ENCODE peak calls at places on chromosomes 6 and 20, in seven cellular contexts. Z is neural progenitor cell, Y is PC-3, G is GM23248, C is MM.1S, F is HCT116, S is GM23338. J is an unnamed sample. For H3K79me2, the result is how much of the 10 kb centered on the place peaks cover.

GRCh38 chr6:16704706-16705402 is 56.4 kb downstream of the ATXN1 start:
- DNase-seq in Z (no peak), Y (peak), G (peak), C (no peak), F (no peak), S (no peak), J (no peak)

GRCh38 chr20:19975436-19975799 is 41.7 kb upstream of the NAA20 start:
- DNase-seq in Z (no peak), Y (peak), G (peak), C (no peak), F (no peak), S (no peak), J (no peak)

GRCh38 chr6:43391448-43392031 is 22.1 kb upstream of the ZNF318 start:
- DNase-seq in Z (no peak), Y (no peak), G (no peak), C (no peak), F (no peak), S (no peak), J (peak)

GRCh38 chr6:170307080-170307545 is 555 bp downstream of the FAM120B start:
- DNase-seq in Z (no peak), Y (no peak), G (peak), C (peak), F (no peak), S (no peak), J (no peak)

GRCh38 chr6:167302796-167303195 is 11.7 kb downstream of the UNC93A start:
- DNase-seq in Z (no peak), Y (no peak), G (no peak), C (no peak), F (no peak), S (no peak), J (no peak)

GRCh38 chr20:41148956-41149355 is 11.6 kb downstream of the PLCG1 start:
- DNase-seq in Z (no peak), Y (no peak), G (no peak), C (no peak), F (no peak), S (no peak), J (no peak)

GRCh38 chr20:37538003-37538402 is 10.3 kb upstream of the BLCAP start:
- DNase-seq in Z (no peak), Y (peak), G (peak), C (no peak), F (no peak), S (no peak), J (peak)

GRCh38 chr20:52889225-52889624 is 82.9 kb upstream of the TSHZ2 start:
- DNase-seq in Z (no peak), Y (peak), G (peak), C (no peak), F (no peak), S (no peak), J (peak)

GRCh38 chr6:55643868-55644267 is 64.9 kb upstream of the HMGCLL1 start:
- DNase-seq in Z (no peak), Y (peak), G (peak), C (no peak), F (no peak), S (no peak), J (no peak)

GRCh38 chr6:16972535-16972934 is 129.3 kb upstream of the STMND1 start:
- DNase-seq in Z (no peak), Y (no peak), G (no peak), C (no peak), F (no peak), S (no peak), J (no peak)

GRCh38 chr6:128807577-128807976 is 75.4 kb upstream of the LAMA2 start:
- DNase-seq in Z (peak), Y (peak), G (peak), C (peak), F (peak), S (peak), J (peak)

GRCh38 chr6:138416201-138416600 is 12.2 kb downstream of the HEBP2 start:
- DNase-seq in Z (no peak), Y (no peak), G (no peak), C (no peak), F (no peak), S (no peak), J (no peak)

GRCh38 chr6:6942826-6943225 is 164.9 kb upstream of the RREB1 start:
- DNase-seq in Z (no peak), Y (no peak), G (peak), C (no peak), F (no peak), S (no peak), J (no peak)

GRCh38 chr6:165695736-165696515 is 32.9 kb upstream of the PDE10A start:
- DNase-seq in Z (no peak), Y (no peak), G (no peak), C (no peak), F (no peak), S (no peak), J (no peak)

GRCh38 chr6:41894366-41895299 is 542 bp downstream of the USP49 start:
- DNase-seq in Z (peak), Y (no peak), G (peak), C (no peak), F (no peak), S (peak), J (peak)

GRCh38 chr6:110621061-110621460 is 144.6 kb upstream of the SLC22A16 start:
- DNase-seq in Z (no peak), Y (no peak), G (no peak), C (no peak), F (no peak), S (no peak), J (no peak)

GRCh38 chr20:40513010-40513409 is 176.0 kb downstream of the MAFB start:
- DNase-seq in Z (no peak), Y (no peak), G (peak), C (no peak), F (no peak), S (no peak), J (no peak)

GRCh38 chr6:5723905-5724691 is 282.6 kb downstream of the NRN1 start:
- DNase-seq in Z (peak), Y (no peak), G (no peak), C (peak), F (no peak), S (no peak), J (no peak)

GRCh38 chr6:53461041-53461656 is 83.8 kb downstream of the GCLC start:
- DNase-seq in Z (no peak), Y (no peak), G (peak), C (no peak), F (no peak), S (no peak), J (no peak)

GRCh38 chr6:33671381-33672072 is 40.0 kb downstream of the UQCC2 start:
- DNase-seq in Z (no peak), Y (no peak), G (peak), C (no peak), F (no peak), S (no peak), J (no peak)

GRCh38 chr6:158561247-158561884 is 1.5 kb downstream of the TMEM181 start:
- DNase-seq in Z (no peak), Y (no peak), G (no peak), C (no peak), F (no peak), S (no peak), J (no peak)
- H3K79me2 ChIP-seq in Z (half or more), Y (half or more), G (half or more), C (under half), F (half or more), S (half or more), J (half or more)

DNA sequence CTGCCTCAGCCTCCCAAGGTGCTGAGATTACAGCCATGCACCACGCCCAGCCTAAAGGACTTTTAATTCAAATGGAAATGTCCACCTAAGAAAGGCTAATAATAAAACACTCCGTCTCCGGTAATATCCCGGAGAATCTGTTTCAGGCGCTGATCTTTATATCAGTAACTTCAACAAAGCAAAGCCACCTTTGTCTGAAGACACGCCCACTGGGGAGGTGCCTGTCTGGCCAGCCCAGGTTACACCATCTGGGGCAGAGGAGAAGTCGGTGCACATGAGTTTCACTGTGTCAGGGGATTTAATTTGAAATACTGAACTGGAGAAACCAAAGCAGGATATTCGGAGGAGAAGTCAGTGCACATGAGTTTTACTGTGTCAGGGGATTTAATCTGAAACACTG is 9.4 kb downstream of the SERPINB6 start:
- DNase-seq in Z (no peak), Y (peak), G (no peak), C (peak), F (no peak), S (peak), J (peak)
- TF ChIP-seq EZH2phosphoT487 in Z (no peak), Y (no peak), G (no peak), C (no peak), F (no peak), S (no peak), J (no peak)

GRCh38 chr20:56343861-56344381 is 14.9 kb upstream of the FAM210B start:
- DNase-seq in Z (peak), Y (peak), G (peak), C (peak), F (no peak), S (peak), J (peak)
- TF ChIP-seq EZH2 in Z (peak), Y (no peak), G (no peak), C (no peak), F (no peak), S (no peak), J (no peak)

GRCh38 chr6:150183105-150183504 is 40.3 kb downstream of the PPP1R14C start:
- DNase-seq in Z (no peak), Y (peak), G (peak), C (no peak), F (no peak), S (no peak), J (no peak)
- H3K79me2 ChIP-seq in Z (under half), Y (under half), G (under half), C (under half), F (under half), S (under half), J (under half)